ENCODE peak calls at places on chromosomes 4 and X, in five cellular contexts. Q is astrocyte of the spinal cord, P is pancreas, G is suprapubic skin, W is body of pancreas. Y is an unnamed sample.

GRCh38 chrX:44828008-44828605 is 15.7 kb upstream of the DUSP21 start:
- DNase-seq in Q (peak; percentile 78), P (no peak), G (no peak), W (no peak), Y (peak; percentile 65)

GRCh38 chr4:187183351-187183750 is 459.7 kb upstream of the FAT1 start:
- DNase-seq in Q (peak; percentile 75), P (no peak), G (no peak), W (no peak), Y (no peak)

GRCh38 chr4:159017323-159018036 is 85.4 kb upstream of the RAPGEF2 start:
- DNase-seq in Q (no peak), P (no peak), G (no peak), W (no peak), Y (no peak)

GRCh38 chr4:94802091-94802490 is 44.3 kb downstream of the BMPR1B start:
- DNase-seq in Q (peak; percentile 16), P (no peak), G (no peak), W (no peak), Y (no peak)

GRCh38 chr4:182447938-182448280 is 204.7 kb downstream of the TENM3 start:
- DNase-seq in Q (no peak), P (peak; percentile 20), G (no peak), W (peak; percentile 6), Y (peak; percentile 47)

GRCh38 chrX:57453901-57454300 is 137.9 kb upstream of the ZXDB start:
- DNase-seq in Q (no peak), P (no peak), G (no peak), W (peak; percentile 9), Y (no peak)

GRCh38 chr4:30763337-30763736 is 43.2 kb downstream of the PCDH7 start:
- DNase-seq in Q (peak; percentile 35), P (no peak), G (no peak), W (no peak), Y (peak; percentile 42)

GRCh38 chr4:151250706-151251105 is 26.3 kb upstream of the PRSS48 start:
- DNase-seq in Q (no peak), P (no peak), G (no peak), W (no peak), Y (no peak)

GRCh38 chr4:55661398-55662056 is 25.4 kb upstream of the NMU start:
- DNase-seq in Q (no peak), P (no peak), G (no peak), W (no peak), Y (no peak)

GRCh38 chr4:76696109-76696508 is 201.8 kb downstream of the SOWAHB start:
- DNase-seq in Q (peak; percentile 35), P (no peak), G (no peak), W (no peak), Y (peak; percentile 89)

GRCh38 chrX:28609003-28609402 is 21.8 kb downstream of the IL1RAPL1 start:
- DNase-seq in Q (no peak), P (no peak), G (no peak), W (no peak), Y (no peak)

GRCh38 chr4:75494563-75494962 is 19.6 kb downstream of the RCHY1 start:
- DNase-seq in Q (peak; percentile 54), P (no peak), G (no peak), W (no peak), Y (peak; percentile 64)

GRCh38 chrX:48761674-48762471 is at the start of gene GLOD5:
- DNase-seq in Q (no peak), P (peak; percentile 68), G (no peak), W (peak; percentile 77), Y (no peak)

GRCh38 chr4:101356928-101357327 is 9.6 kb upstream of the PPP3CA start:
- DNase-seq in Q (peak; percentile 94), P (peak; percentile 62), G (no peak), W (peak; percentile 80), Y (peak; percentile 96)

GRCh38 chr4:109748114-109748513 is 18.2 kb upstream of the PLA2G12A start:
- DNase-seq in Q (no peak), P (no peak), G (no peak), W (no peak), Y (no peak)

GRCh38 chr4:140037353-140038030 is 116.5 kb downstream of the MAML3 start:
- DNase-seq in Q (peak; percentile 95), P (no peak), G (no peak), W (no peak), Y (peak; percentile 78)

GRCh38 chr4:43242611-43243010 is 350.1 kb downstream of the GRXCR1 start:
- DNase-seq in Q (peak; percentile 12), P (no peak), G (no peak), W (no peak), Y (no peak)

GRCh38 chr4:107548211-107548905 is 171.7 kb downstream of the PAPSS1 start:
- DNase-seq in Q (peak; percentile 47), P (no peak), G (no peak), W (no peak), Y (peak; percentile 21)

GRCh38 chrX:307261-308111 is 11.1 kb downstream of the GTPBP6 start:
- DNase-seq in Q (no peak), P (no peak), G (peak; percentile 59), W (peak; percentile 5), Y (no peak)

GRCh38 chr4:105588252-105588651 is 35.8 kb downstream of the ARHGEF38 start:
- DNase-seq in Q (no peak), P (no peak), G (no peak), W (no peak), Y (no peak)

GRCh38 chrX:40380649-40381488 is 199.9 kb upstream of the ATP6AP2 start:
- DNase-seq in Q (no peak), P (no peak), G (no peak), W (no peak), Y (no peak)

GRCh38 chr4:122003335-122003734 is 51.5 kb upstream of the TRPC3 start:
- DNase-seq in Q (no peak), P (no peak), G (no peak), W (peak; percentile 14), Y (peak; percentile 37)

GRCh38 chr4:175639346-175639745 is 172.7 kb downstream of the GPM6A start:
- DNase-seq in Q (peak; percentile 7), P (no peak), G (no peak), W (no peak), Y (no peak)

GRCh38 chr4:139556071-139556734 is at the start of gene SETD7:
- DNase-seq in Q (peak; percentile 82), P (peak; percentile 75), G (peak; percentile 86), W (peak; percentile 80), Y (peak; percentile 92)

GRCh38 chr4:155805016-155805415 is 46.2 kb downstream of the GUCY1B1 start:
- DNase-seq in Q (peak; percentile 81), P (no peak), G (no peak), W (no peak), Y (no peak)

DNA sequence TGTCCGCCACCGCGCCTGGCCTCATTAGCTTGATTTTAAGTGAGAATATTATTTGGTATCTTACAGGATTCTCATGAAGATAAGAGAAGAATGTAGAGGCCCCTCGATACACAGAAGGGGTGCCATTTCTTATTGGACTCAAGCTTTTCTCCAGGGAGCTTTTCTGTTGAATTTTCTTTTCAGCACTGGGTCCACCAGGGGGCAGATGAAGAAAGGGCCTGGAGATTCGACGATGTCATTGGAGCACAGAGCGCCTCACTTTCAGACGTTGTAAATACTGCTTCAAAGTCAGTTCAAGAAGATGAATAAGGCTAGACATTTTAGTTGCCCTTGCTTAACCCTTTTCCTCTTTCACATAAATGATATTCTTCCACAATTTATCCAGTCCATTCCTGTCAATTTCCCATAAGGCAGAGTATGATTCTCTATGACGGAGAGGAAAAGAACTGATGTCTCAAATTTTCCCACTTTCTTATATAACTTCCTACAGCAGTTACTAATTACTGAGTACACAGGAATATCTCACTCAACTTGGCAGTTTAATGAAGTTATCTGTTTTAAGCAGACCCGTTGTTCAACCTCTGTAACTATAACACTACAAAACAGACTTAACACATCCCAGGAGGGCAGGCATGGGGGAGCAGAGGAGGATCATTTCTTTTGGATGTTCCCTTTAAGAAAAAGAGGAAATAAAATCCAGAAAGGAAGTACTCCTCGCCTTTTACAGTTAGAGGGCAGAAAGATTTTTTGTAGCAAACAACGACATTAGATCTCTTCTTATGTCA is 12.0 kb upstream of the CENPU start:
- DNase-seq in Q (peak; percentile 80), P (peak; percentile 68), G (peak; percentile 80), W (peak; percentile 83), Y (peak; percentile 69)
- H3K4me3 ChIP-seq in Q (no peak overlapping the region), P (no peak overlapping the region), G (peak overlapping the region; percentile 11), W (no peak overlapping the region), Y (peak overlapping the region; percentile 10)

GRCh38 chrX:109049416-109049815 is 313.1 kb upstream of the IRS4 start:
- DNase-seq in Q (no peak), P (no peak), G (no peak), W (no peak), Y (no peak)

DNA sequence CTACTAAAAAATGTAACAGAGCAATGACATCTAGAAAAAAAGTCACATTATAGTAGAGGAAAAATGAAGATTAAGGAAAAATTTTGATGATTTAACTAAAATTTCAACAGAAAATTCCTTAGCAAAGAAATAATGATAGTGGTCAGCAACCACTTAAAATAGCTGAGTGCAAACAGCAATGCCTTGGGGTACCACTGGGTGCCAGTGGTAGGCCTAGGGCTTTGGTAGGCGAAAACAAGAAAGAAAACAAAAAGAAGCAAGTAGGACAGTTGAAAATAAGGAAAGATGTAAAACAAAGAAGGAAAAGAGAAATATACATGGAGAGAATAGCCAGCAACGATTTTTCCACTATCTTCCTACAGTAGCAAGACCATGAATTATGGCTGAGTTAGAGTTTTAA is 313.5 kb upstream of the IRS4 start:
- DNase-seq in Q (no peak), P (no peak), G (no peak), W (no peak), Y (no peak)
- TF ChIP-seq CTCF in Q (peak; percentile 11), P (no peak), G (no peak), W (no peak), Y (no peak)

DNA sequence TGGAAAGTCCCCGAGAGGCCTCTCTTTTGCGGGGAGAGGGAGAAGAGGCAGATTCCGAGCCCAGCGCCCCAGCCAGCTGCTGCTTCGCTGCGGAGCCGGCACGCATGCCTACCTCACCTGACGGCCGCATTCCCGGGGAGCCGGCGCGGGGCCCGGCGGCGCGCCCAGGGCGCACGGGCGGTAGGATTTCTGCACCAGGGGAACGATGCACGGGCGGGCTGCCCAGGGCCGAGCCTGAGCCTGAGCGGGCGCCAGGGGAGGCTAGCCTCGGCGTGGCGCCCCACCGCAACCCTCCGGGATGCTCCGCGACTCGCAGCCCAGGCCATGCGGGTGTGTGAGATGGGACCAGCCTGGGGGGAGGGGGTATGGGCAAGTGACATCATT is 81.3 kb upstream of the SCML1 start:
- DNase-seq in Q (no peak), P (no peak), G (no peak), W (peak; percentile 13), Y (no peak)
- H3K4me3 ChIP-seq in Q (peak overlapping the region; percentile 26), P (no peak overlapping the region), G (peak overlapping the region; percentile 39), W (no peak overlapping the region), Y (peak overlapping the region; percentile 36)

GRCh38 chr4:14091966-14092365 is 464.4 kb upstream of the BOD1L1 start:
- DNase-seq in Q (peak; percentile 43), P (no peak), G (no peak), W (no peak), Y (peak; percentile 80)

GRCh38 chr4:14100349-14100748 is 472.8 kb upstream of the BOD1L1 start:
- DNase-seq in Q (no peak), P (no peak), G (no peak), W (no peak), Y (no peak)

GRCh38 chr4:14096406-14096965 is 469.0 kb upstream of the BOD1L1 start:
- DNase-seq in Q (peak; percentile 63), P (no peak), G (no peak), W (no peak), Y (peak; percentile 71)

GRCh38 chr4:14092741-14093140 is 465.2 kb upstream of the BOD1L1 start:
- DNase-seq in Q (no peak), P (no peak), G (no peak), W (no peak), Y (peak; percentile 55)

DNA sequence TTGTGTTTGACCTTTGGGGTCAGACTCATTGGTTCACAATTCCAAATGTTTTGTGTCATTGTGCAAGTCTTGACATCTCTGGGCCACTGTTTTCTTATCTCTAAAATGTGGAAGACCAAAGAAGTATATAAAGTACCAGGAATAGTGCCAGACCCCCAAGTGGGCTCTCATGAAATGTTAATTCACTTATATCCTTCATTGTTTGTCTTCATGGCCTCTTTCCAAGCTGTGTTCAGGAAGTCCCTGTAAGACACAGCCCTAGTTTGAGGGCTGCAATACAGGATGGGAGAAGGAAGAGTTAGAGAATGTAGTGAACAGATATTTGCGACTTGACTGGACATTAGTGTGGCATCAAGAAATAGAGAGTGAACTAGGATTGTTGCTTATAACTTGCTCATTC is 468.4 kb upstream of the BOD1L1 start:
- DNase-seq in Q (peak; percentile 46), P (no peak), G (no peak), W (no peak), Y (no peak)
- TF ChIP-seq CTCF in Q (no peak), P (no peak), G (no peak), W (no peak), Y (no peak)

Y was measured in foreskin fibroblast.